ENCODE peak calls at places on chromosomes 5 and 9, in six cellular contexts. F, L, W, I, S and M are unnamed samples.

GRCh38 chr5:64505769-64506566 is at the start of gene RGS7BP:
- DNase-seq in W (peak), I (peak), L (peak), F (no peak), S (no peak), M (peak)

GRCh38 chr5:57386958-57387357 is 95.7 kb downstream of the ACTBL2 start:
- DNase-seq in W (peak), L (no peak), I (no peak), S (no peak), F (no peak), M (no peak)

GRCh38 chr9:111599092-111599947 is at the start of gene PTGR1:
- DNase-seq in F (no peak), L (peak), S (peak), W (peak), I (peak), M (peak)

GRCh38 chr5:135185461-135186075 is 151.5 kb upstream of the PITX1 start:
- DNase-seq in S (no peak), L (no peak), I (no peak), F (no peak), W (peak), M (no peak)

GRCh38 chr5:89929834-89930233 is 479.7 kb downstream of the CETN3 start:
- DNase-seq in S (no peak), L (no peak), F (no peak), I (no peak), W (no peak), M (no peak)

GRCh38 chr9:72826954-72827953 is 125.6 kb downstream of the ALDH1A1 start:
- DNase-seq in S (no peak), I (no peak), L (no peak), F (no peak), W (peak), M (no peak)

GRCh38 chr5:95818181-95819147 is 4.1 kb downstream of the GLRX start:
- DNase-seq in W (no peak), L (no peak), F (no peak), S (no peak), I (peak), M (no peak)

GRCh38 chr9:19027825-19028224 is 5.2 kb downstream of the SAXO1 start:
- DNase-seq in W (no peak), L (no peak), F (no peak), I (no peak), S (no peak), M (no peak)

GRCh38 chr9:98315551-98316060 is 60.2 kb upstream of the TBC1D2 start:
- DNase-seq in S (peak), L (peak), I (peak), F (peak), W (peak), M (peak)

GRCh38 chr5:76983468-76983867 is 30.6 kb downstream of the CRHBP start:
- DNase-seq in I (no peak), F (no peak), W (no peak), L (no peak), S (no peak), M (no peak)

GRCh38 chr9:14180077-14180941 is 133.6 kb downstream of the NFIB start:
- DNase-seq in I (no peak), F (no peak), W (no peak), L (no peak), S (peak), M (peak)

DNA sequence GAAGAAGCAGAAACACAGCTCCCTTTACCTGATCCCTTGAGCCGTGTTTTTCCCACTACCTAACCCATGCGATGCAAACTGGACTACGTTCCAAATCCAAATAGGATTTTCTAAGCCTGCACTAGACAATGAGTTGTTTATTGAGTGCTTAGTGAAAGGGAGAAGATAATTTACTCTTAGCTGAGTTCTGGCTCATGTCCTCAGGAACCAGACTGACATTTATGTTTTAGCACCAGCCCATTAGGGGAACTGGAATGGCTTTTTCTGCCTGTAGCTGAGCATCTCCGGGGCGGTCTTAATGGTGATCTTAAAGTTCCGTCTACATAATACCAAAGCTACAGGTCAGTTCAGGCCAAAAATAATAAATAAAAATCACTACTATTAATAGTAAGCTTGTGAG is 81.5 kb downstream of the SH3TC2 start:
- DNase-seq in L (no peak), I (no peak), S (no peak), W (no peak), F (no peak), M (no peak)
- H3K27ac ChIP-seq in L (no peak), I (no peak), S (no peak), W (no peak), F (no peak), M (no peak)

DNA sequence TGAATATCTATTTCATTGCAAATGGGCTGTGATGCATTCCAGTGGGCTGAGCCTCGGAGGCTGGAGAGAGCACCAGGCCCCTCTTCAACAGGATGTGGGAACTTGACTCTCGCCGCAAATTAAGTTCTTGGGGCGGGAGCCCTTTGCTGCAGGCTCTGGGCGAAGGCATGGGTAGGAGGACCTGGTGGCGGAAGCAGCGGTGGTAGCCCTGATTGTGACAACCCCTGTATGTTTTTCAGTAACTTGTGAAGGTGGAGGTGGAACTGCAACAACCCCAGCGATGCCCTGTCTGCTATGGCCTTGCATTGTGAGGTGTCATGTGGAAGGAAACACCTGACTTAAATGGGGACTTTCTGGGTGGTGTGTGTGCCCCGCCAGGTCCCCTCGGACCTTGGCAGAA is 9.4 kb downstream of the FYB1 start:
- DNase-seq in W (no peak), S (no peak), I (no peak), L (no peak), F (peak), M (no peak)
- H3K27ac ChIP-seq in W (no peak), S (peak), I (no peak), L (no peak), F (peak), M (no peak)

GRCh38 chr5:131198625-131199024 is 27.9 kb downstream of the LYRM7 start:
- DNase-seq in L (no peak), W (no peak), S (no peak), F (no peak), I (no peak), M (no peak)
- H3K27ac ChIP-seq in L (no peak), W (no peak), S (no peak), F (no peak), I (no peak), M (no peak)

GRCh38 chr5:172645271-172645670 is 4.2 kb downstream of the NEURL1B start:
- DNase-seq in W (no peak), L (no peak), F (no peak), I (no peak), S (no peak), M (no peak)
- H3K27ac ChIP-seq in W (no peak), L (no peak), F (no peak), I (no peak), S (peak), M (no peak)

DNA sequence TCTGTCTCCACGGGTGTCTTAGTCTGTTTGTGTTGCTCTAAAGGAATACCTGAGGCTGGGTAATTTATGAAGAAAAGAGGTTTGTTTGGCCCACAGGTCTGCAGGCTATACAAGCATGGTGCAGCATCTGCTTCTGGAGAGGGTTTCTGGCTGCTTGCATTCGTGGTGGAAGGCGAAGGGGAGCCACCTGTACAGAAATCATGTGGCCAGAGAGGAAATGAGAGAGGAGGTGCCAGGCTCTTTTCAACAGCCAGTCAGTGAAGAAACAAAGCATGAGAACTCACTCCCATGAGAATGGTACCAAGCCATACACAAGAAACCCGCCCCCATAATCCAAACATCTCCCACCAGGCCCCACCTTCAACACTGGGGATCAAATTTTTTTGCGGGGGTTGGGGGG is 53.4 kb downstream of the PFDN1 start:
- DNase-seq in W (no peak), L (no peak), I (no peak), F (no peak), S (no peak), M (no peak)
- H3K27ac ChIP-seq in W (no peak), L (no peak), I (no peak), F (no peak), S (no peak), M (no peak)

DNA sequence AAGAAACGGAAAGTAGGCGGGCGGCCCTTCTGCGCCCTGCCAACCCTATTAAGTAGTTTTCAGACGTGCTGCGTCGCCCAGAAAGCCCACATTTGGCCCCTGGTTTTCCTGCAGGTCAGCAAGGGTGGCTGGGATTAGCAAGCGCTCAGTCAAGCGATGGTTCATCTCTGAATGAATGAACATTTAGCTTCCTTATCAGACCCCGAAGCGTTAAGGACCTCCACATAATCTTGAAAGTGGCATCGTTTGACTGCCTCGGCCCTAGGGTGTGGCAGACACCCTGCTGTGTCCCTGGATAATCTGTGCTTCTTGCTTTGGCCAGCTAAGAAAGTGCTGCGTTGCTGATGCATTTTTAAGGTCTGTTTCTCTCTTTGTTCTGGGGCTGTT is 688 bp downstream of the TOR1B start:
- DNase-seq in F (no peak), W (no peak), I (no peak), S (no peak), L (no peak), M (no peak)
- H3K27ac ChIP-seq in F (peak), W (peak), I (peak), S (peak), L (peak), M (peak)

GRCh38 chr5:107812570-107813141 is 141.9 kb upstream of the EFNA5 start:
- DNase-seq in L (no peak), I (no peak), F (no peak), W (no peak), S (no peak), M (no peak)

GRCh38 chr5:107817436-107817835 is 146.7 kb upstream of the EFNA5 start:
- DNase-seq in F (no peak), W (no peak), S (no peak), I (no peak), L (no peak), M (no peak)

GRCh38 chr5:107814183-107814582 is 143.4 kb upstream of the EFNA5 start:
- DNase-seq in W (no peak), F (no peak), S (no peak), L (no peak), I (no peak), M (no peak)

GRCh38 chr5:107815109-107815508 is 144.4 kb upstream of the EFNA5 start:
- DNase-seq in W (no peak), L (no peak), F (no peak), S (no peak), I (no peak), M (no peak)

GRCh38 chr5:107813559-107813958 is 142.8 kb upstream of the EFNA5 start:
- DNase-seq in L (no peak), W (no peak), F (no peak), I (no peak), S (no peak), M (no peak)
- H3K27ac ChIP-seq in L (no peak), W (no peak), F (no peak), I (no peak), S (no peak), M (no peak)

GRCh38 chr5:173025651-173026050 is 30.5 kb upstream of the CREBRF start:
- DNase-seq in L (no peak), F (no peak), W (no peak), S (no peak), I (no peak), M (no peak)
- H3K27ac ChIP-seq in L (no peak), F (no peak), W (no peak), S (no peak), I (no peak), M (no peak)